ENCODE peak calls at places on chromosomes 1 and 21, in five cellular contexts. R is pancreas; S is CD8-positive, alpha-beta T cell; E is suprapubic skin; A is HCT116. K is an unnamed sample. For H3K27me3 and H3K4me1, the result is how much of the 10 kb centered on the place peaks cover.

GRCh38 chr1:3324704-3325535 is 129.5 kb upstream of the ARHGEF16 start:
- DNase-seq in R (no peak), S (no peak), E (no peak), A (no peak), K (no peak)

GRCh38 chr1:8151647-8152046 is 125.5 kb upstream of the ERRFI1 start:
- DNase-seq in R (no peak), S (no peak), E (no peak), A (no peak), K (no peak)

GRCh38 chr1:223411309-223411708 is 18.1 kb downstream of the CCDC185 start:
- DNase-seq in R (no peak), S (no peak), E (no peak), A (no peak), K (peak)

GRCh38 chr1:99348375-99349132 is 84.3 kb downstream of the PLPPR4 start:
- DNase-seq in R (no peak), S (no peak), E (no peak), A (no peak), K (no peak)

GRCh38 chr1:200279810-200280411 is 129.9 kb downstream of the ZNF281 start:
- DNase-seq in R (peak), S (peak), E (no peak), A (peak), K (peak)

GRCh38 chr1:209421186-209421585 is 162.3 kb upstream of the CAMK1G start:
- DNase-seq in R (no peak), S (no peak), E (no peak), A (no peak), K (no peak)

GRCh38 chr1:50491142-50491541 is 67.9 kb upstream of the DMRTA2 start:
- DNase-seq in R (no peak), S (no peak), E (no peak), A (no peak), K (no peak)

GRCh38 chr1:154170547-154171221 is 15.8 kb upstream of the NUP210L start:
- DNase-seq in R (no peak), S (peak), E (no peak), A (no peak), K (no peak)

GRCh38 chr1:247274857-247275256 is 19.0 kb downstream of the VN1R5 start:
- DNase-seq in R (no peak), S (no peak), E (no peak), A (no peak), K (no peak)

GRCh38 chr1:58047265-58047858 is 499.2 kb downstream of the OMA1 start:
- DNase-seq in R (peak), S (peak), E (no peak), A (no peak), K (no peak)

GRCh38 chr1:221012087-221012486 is 132.8 kb downstream of the HLX start:
- DNase-seq in R (no peak), S (no peak), E (no peak), A (no peak), K (no peak)

GRCh38 chr21:14843991-14844390 is 220.8 kb downstream of the NRIP1 start:
- DNase-seq in R (no peak), S (no peak), E (no peak), A (no peak), K (no peak)

GRCh38 chr1:68758666-68759209 is 261.9 kb upstream of the DEPDC1 start:
- DNase-seq in R (no peak), S (no peak), E (no peak), A (peak), K (no peak)

DNA sequence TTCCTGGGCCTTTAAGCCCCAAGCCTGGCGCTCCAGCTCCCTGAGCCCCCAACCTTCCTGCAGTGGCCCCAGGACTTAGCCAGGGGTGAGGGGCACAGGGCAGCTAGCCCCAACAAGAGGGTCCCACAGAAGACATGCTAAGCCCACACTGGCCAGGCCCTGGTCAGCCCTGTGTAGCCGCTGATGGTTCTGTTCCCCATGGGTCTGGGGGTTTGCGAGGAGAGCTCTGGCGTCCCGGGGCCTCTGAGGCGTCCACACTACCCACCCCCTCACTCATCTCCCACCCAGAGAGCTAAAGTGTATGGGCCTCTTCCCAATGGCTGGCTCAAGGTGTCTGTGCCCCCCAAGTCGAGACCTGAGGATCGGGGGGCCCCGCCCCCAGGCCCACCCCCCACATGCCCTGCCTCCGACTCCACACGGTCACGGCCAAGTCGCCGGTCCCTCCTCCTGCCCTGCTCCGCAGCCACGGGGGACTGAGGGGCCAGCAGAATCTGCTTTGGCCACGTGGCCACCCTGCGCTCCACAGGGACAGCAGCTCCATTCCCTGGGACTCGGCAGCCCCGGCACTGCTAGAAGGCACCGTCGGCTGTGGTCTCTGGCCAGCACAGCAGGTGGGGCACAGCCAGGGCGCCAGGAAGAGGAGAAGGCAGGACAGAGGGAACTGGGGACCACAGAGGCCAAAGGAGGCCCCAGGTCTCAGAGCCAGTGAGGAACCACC is 7.8 kb downstream of the TNFRSF18 start:
- DNase-seq in R (no peak), S (no peak), E (peak), A (no peak), K (no peak)
- H3K27me3 ChIP-seq in R (under half), S (under half), E (under half), A (under half), K (under half)

DNA sequence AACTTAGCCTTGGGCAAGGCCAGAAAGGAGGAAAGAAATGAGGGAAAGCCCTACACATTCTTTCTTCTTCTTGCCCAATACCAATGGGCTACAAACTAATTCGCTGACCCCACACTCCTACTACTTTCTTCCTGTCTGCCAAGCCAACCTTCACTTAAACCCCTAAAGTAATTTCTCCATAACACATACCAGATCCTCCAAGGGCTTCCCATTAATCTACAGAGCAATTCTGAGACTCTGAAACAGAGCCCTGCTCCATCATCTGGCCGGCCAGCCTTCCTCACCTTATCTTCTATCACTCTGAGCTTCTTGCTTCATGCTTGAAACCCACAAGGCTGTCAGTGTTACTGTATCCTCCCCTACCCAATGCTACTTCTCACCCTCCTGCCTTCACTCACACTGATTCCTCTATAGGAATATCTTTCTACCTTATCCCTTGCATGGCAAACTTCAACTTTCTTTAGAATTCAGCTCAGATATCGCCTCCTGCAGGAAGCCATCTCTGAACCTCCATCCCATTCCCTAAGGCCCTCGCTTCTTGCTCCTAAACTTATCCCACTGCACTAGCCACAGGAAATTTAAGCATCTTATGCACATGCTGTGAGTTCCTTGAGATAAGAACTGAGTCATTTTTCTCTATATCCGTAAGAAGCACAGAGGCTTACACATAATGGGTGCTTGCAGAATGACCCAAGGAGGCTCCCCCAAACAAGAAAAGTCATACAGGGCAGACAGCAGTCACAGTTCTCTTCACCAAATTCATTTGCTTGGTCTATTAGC is 81.9 kb downstream of the JAK1 start:
- DNase-seq in R (no peak), S (no peak), E (no peak), A (no peak), K (no peak)
- H3K4me1 ChIP-seq in R (under half), S (half or more), E (under half), A (under half), K (under half)

GRCh38 chr1:165597883-165598675 is 33.0 kb upstream of the MGST3 start:
- DNase-seq in R (peak), S (peak), E (peak), A (peak), K (peak)
- H3K27ac ChIP-seq in R (peak), S (peak), E (peak), A (peak), K (peak)

GRCh38 chr21:41612674-41613250 is 104.8 kb upstream of the TMPRSS2 start:
- DNase-seq in R (peak), S (no peak), E (peak), A (no peak), K (peak)
- H3K27me3 ChIP-seq in R (under half), S (under half), E (under half), A (under half), K (under half)